ENCODE peak calls at places on chromosomes 7 and 10, in five cellular contexts. One of them, this sample, is unnamed.

GRCh38 chr10:91564026-91564425 is 68.8 kb downstream of the PPP1R3C start:
- DNase-seq in colonic mucosa: no peak
- DNase-seq in NCI-H1092: no peak
- DNase-seq in tibial nerve: no peak
- DNase-seq in fibroblast of mammary gland: no peak
- DNase-seq in this sample: peak

GRCh38 chr10:7610651-7611389 is 55.9 kb downstream of the ITIH5 start:
- DNase-seq in fibroblast of mammary gland: peak
- DNase-seq in NCI-H1092: no peak
- DNase-seq in tibial nerve: peak
- DNase-seq in colonic mucosa: peak
- DNase-seq in this sample: no peak

GRCh38 chr10:94129393-94130130 is 135.8 kb downstream of the PLCE1 start:
- DNase-seq in tibial nerve: no peak
- DNase-seq in fibroblast of mammary gland: peak
- DNase-seq in colonic mucosa: no peak
- DNase-seq in NCI-H1092: no peak
- DNase-seq in this sample: no peak

GRCh38 chr10:10855178-10855577 is 162.5 kb upstream of the CELF2 start:
- DNase-seq in tibial nerve: no peak
- DNase-seq in fibroblast of mammary gland: no peak
- DNase-seq in colonic mucosa: no peak
- DNase-seq in NCI-H1092: no peak
- DNase-seq in this sample: no peak

GRCh38 chr7:104252409-104253134 is 44.8 kb upstream of the ORC5 start:
- DNase-seq in NCI-H1092: no peak
- DNase-seq in colonic mucosa: no peak
- DNase-seq in tibial nerve: no peak
- DNase-seq in fibroblast of mammary gland: peak
- DNase-seq in this sample: no peak

GRCh38 chr7:82443044-82443800 is at the start of gene CACNA2D1:
- DNase-seq in tibial nerve: no peak
- DNase-seq in colonic mucosa: peak
- DNase-seq in NCI-H1092: peak
- DNase-seq in fibroblast of mammary gland: peak
- DNase-seq in this sample: peak

GRCh38 chr10:14839305-14839695 is 1.2 kb downstream of the HSPA14 start:
- DNase-seq in NCI-H1092: no peak
- DNase-seq in tibial nerve: no peak
- DNase-seq in colonic mucosa: peak
- DNase-seq in fibroblast of mammary gland: peak
- DNase-seq in this sample: no peak

GRCh38 chr7:41579961-41580935 is 122.6 kb downstream of the INHBA start:
- DNase-seq in tibial nerve: no peak
- DNase-seq in fibroblast of mammary gland: peak
- DNase-seq in NCI-H1092: no peak
- DNase-seq in colonic mucosa: no peak
- DNase-seq in this sample: no peak

GRCh38 chr10:125062244-125063208 is 97.8 kb downstream of the CTBP2 start:
- DNase-seq in fibroblast of mammary gland: no peak
- DNase-seq in colonic mucosa: no peak
- DNase-seq in tibial nerve: no peak
- DNase-seq in NCI-H1092: no peak
- DNase-seq in this sample: peak

GRCh38 chr10:132765435-132765834 is 20.5 kb downstream of the NKX6-2 start:
- DNase-seq in tibial nerve: no peak
- DNase-seq in fibroblast of mammary gland: no peak
- DNase-seq in NCI-H1092: no peak
- DNase-seq in colonic mucosa: no peak
- DNase-seq in this sample: no peak

GRCh38 chr7:574661-575395 is 55.2 kb upstream of the PDGFA start:
- DNase-seq in tibial nerve: no peak
- DNase-seq in colonic mucosa: peak
- DNase-seq in NCI-H1092: no peak
- DNase-seq in fibroblast of mammary gland: no peak
- DNase-seq in this sample: no peak

GRCh38 chr7:45080958-45081669 is 7.7 kb downstream of the NACAD start:
- DNase-seq in NCI-H1092: no peak
- DNase-seq in tibial nerve: no peak
- DNase-seq in fibroblast of mammary gland: no peak
- DNase-seq in colonic mucosa: no peak
- DNase-seq in this sample: no peak

GRCh38 chr7:118615686-118616085 is 391.2 kb downstream of the ANKRD7 start:
- DNase-seq in tibial nerve: no peak
- DNase-seq in colonic mucosa: no peak
- DNase-seq in fibroblast of mammary gland: no peak
- DNase-seq in NCI-H1092: no peak
- DNase-seq in this sample: no peak

GRCh38 chr10:101244321-101245050 is 15.2 kb upstream of the LBX1 start:
- DNase-seq in fibroblast of mammary gland: peak
- DNase-seq in NCI-H1092: no peak
- DNase-seq in tibial nerve: no peak
- DNase-seq in colonic mucosa: no peak
- DNase-seq in this sample: no peak

GRCh38 chr10:8113616-8114015 is 59.1 kb downstream of the GATA3 start:
- DNase-seq in tibial nerve: no peak
- DNase-seq in NCI-H1092: no peak
- DNase-seq in colonic mucosa: no peak
- DNase-seq in fibroblast of mammary gland: no peak
- DNase-seq in this sample: no peak

GRCh38 chr7:70104243-70104642 is 506.0 kb downstream of the AUTS2 start:
- DNase-seq in tibial nerve: no peak
- DNase-seq in colonic mucosa: no peak
- DNase-seq in NCI-H1092: no peak
- DNase-seq in fibroblast of mammary gland: peak
- DNase-seq in this sample: no peak

GRCh38 chr10:22805304-22805703 is 90.9 kb upstream of the PIP4K2A start:
- DNase-seq in fibroblast of mammary gland: peak
- DNase-seq in colonic mucosa: no peak
- DNase-seq in NCI-H1092: peak
- DNase-seq in tibial nerve: peak
- DNase-seq in this sample: no peak

GRCh38 chr7:123769371-123769770 is 20.6 kb upstream of the WASL start:
- DNase-seq in fibroblast of mammary gland: peak
- DNase-seq in tibial nerve: no peak
- DNase-seq in colonic mucosa: no peak
- DNase-seq in NCI-H1092: no peak
- DNase-seq in this sample: no peak

GRCh38 chr7:8057566-8057965 is 89.0 kb downstream of the GLCCI1 start:
- DNase-seq in NCI-H1092: no peak
- DNase-seq in tibial nerve: no peak
- DNase-seq in colonic mucosa: no peak
- DNase-seq in fibroblast of mammary gland: no peak
- DNase-seq in this sample: no peak

GRCh38 chr7:22447008-22447407 is 53.0 kb downstream of the STEAP1B start:
- DNase-seq in fibroblast of mammary gland: no peak
- DNase-seq in NCI-H1092: no peak
- DNase-seq in colonic mucosa: no peak
- DNase-seq in tibial nerve: no peak
- DNase-seq in this sample: no peak

This sample was measured in heart right ventricle.